ENCODE peak calls at places on chromosomes 6 and 20, in eight cellular contexts. D, S, O, B, V, F, U and E are unnamed samples.

GRCh38 chr6:17429381-17430061 is 36.1 kb downstream of the CAP2 start:
- DNase-seq in S (peak), V (no peak), B (no peak), U (no peak), D (peak), O (no peak), F (peak), E (no peak)

GRCh38 chr6:129717287-129717686 is 7.3 kb upstream of the ARHGAP18 start:
- DNase-seq in F (peak), S (peak), O (no peak), U (no peak), B (no peak), D (peak), V (peak), E (no peak)

GRCh38 chr6:16059496-16059895 is 69.4 kb upstream of the MYLIP start:
- DNase-seq in F (no peak), D (no peak), U (no peak), S (no peak), O (peak), B (no peak), V (no peak), E (no peak)

GRCh38 chr20:62900692-62901584 is 25.4 kb downstream of the DIDO1 start:
- DNase-seq in V (peak), B (peak), F (peak), U (no peak), S (no peak), O (peak), D (no peak), E (peak)

GRCh38 chr6:154139894-154140293 is 100.9 kb downstream of the OPRM1 start:
- DNase-seq in F (peak), B (no peak), V (no peak), D (no peak), O (no peak), S (peak), U (no peak), E (no peak)

GRCh38 chr6:145224450-145224849 is 510.9 kb downstream of the EPM2A start:
- DNase-seq in D (no peak), U (no peak), V (no peak), B (no peak), S (no peak), O (no peak), F (no peak), E (no peak)

GRCh38 chr20:10710995-10711775 is 37.4 kb upstream of the JAG1 start:
- DNase-seq in F (no peak), D (peak), U (no peak), O (no peak), B (no peak), V (peak), S (no peak), E (no peak)

GRCh38 chr20:56004611-56005388 is 519 bp downstream of the CBLN4 start:
- DNase-seq in B (no peak), U (peak), S (no peak), D (no peak), F (no peak), O (no peak), V (no peak), E (no peak)

GRCh38 chr6:43170452-43171283 is at the start of gene SRF:
- DNase-seq in S (peak), D (peak), B (peak), V (peak), O (peak), U (peak), F (peak), E (peak)

GRCh38 chr6:18053555-18054445 is 66.4 kb upstream of the KIF13A start:
- DNase-seq in B (peak), D (peak), S (no peak), F (no peak), U (no peak), V (peak), O (no peak), E (no peak)

GRCh38 chr6:344816-345340 is 46.7 kb upstream of the IRF4 start:
- DNase-seq in F (peak), B (no peak), S (peak), V (no peak), O (no peak), D (peak), U (no peak), E (no peak)

GRCh38 chr20:23096986-23097520 is 10.9 kb upstream of the CD93 start:
- DNase-seq in V (no peak), D (no peak), F (no peak), U (no peak), S (no peak), B (no peak), O (no peak), E (peak)

GRCh38 chr20:37733416-37733815 is 39.6 kb downstream of the CTNNBL1 start:
- DNase-seq in V (no peak), F (no peak), B (no peak), U (no peak), D (no peak), S (no peak), O (no peak), E (no peak)

GRCh38 chr20:20214757-20215275 is 153.1 kb upstream of the INSM1 start:
- DNase-seq in F (no peak), V (no peak), U (no peak), D (no peak), B (no peak), O (peak), S (no peak), E (no peak)

GRCh38 chr6:138162104-138162946 is 586 bp downstream of the ARFGEF3 start:
- DNase-seq in U (no peak), O (peak), S (no peak), B (peak), F (peak), V (peak), D (no peak), E (no peak)

GRCh38 chr6:53624491-53624890 is 41.1 kb downstream of the KLHL31 start:
- DNase-seq in D (no peak), O (no peak), S (no peak), V (no peak), F (no peak), B (no peak), U (no peak), E (no peak)

GRCh38 chr6:131858765-131859490 is 51.1 kb downstream of the ENPP1 start:
- DNase-seq in V (peak), B (no peak), D (peak), U (no peak), S (peak), F (peak), O (no peak), E (no peak)

GRCh38 chr6:69866351-69867074 is at the start of gene COL19A1:
- DNase-seq in B (no peak), F (peak), D (no peak), S (no peak), V (peak), U (peak), O (peak), E (no peak)

GRCh38 chr6:143406673-143407072 is 43.8 kb downstream of the ADAT2 start:
- DNase-seq in O (no peak), F (no peak), V (no peak), B (no peak), S (no peak), D (no peak), U (no peak), E (no peak)

GRCh38 chr20:37424062-37424851 is 78.3 kb downstream of the SRC start:
- DNase-seq in V (no peak), F (no peak), D (no peak), S (no peak), O (no peak), U (no peak), B (no peak), E (no peak)

GRCh38 chr6:161748535-161749386 is 474.9 kb upstream of the AGPAT4 start:
- DNase-seq in D (no peak), V (peak), B (no peak), F (peak), S (no peak), U (peak), O (peak), E (no peak)

GRCh38 chr20:17680128-17680835 is 1.8 kb downstream of the RRBP1 start:
- DNase-seq in U (peak), O (peak), D (peak), S (peak), F (peak), B (peak), V (peak), E (no peak)

GRCh38 chr20:14064921-14065320 is 69.6 kb downstream of the MACROD2 start:
- DNase-seq in F (no peak), B (no peak), S (no peak), U (no peak), D (no peak), V (no peak), O (no peak), E (no peak)

GRCh38 chr6:159309723-159310122 is 140.5 kb downstream of the FNDC1 start:
- DNase-seq in D (no peak), U (no peak), B (no peak), V (no peak), F (no peak), O (no peak), S (no peak), E (no peak)

GRCh38 chr6:54654376-54654775 is 192.2 kb upstream of the FAM83B start:
- DNase-seq in B (no peak), V (peak), U (no peak), O (no peak), F (no peak), S (no peak), D (no peak), E (no peak)

GRCh38 chr6:90175627-90176538 is 120.8 kb downstream of the BACH2 start:
- DNase-seq in V (no peak), F (no peak), O (no peak), U (no peak), D (no peak), S (no peak), B (no peak), E (peak)

GRCh38 chr6:49839957-49840356 is 26.4 kb downstream of the CRISP1 start:
- DNase-seq in U (no peak), F (no peak), O (no peak), S (no peak), V (no peak), D (no peak), B (no peak), E (no peak)

GRCh38 chr20:61127311-61128044 is 124.6 kb upstream of the CDH4 start:
- DNase-seq in D (peak), F (peak), S (peak), V (peak), U (no peak), B (no peak), O (no peak), E (peak)

GRCh38 chr20:6057139-6057538 is 3.3 kb upstream of the LRRN4 start:
- DNase-seq in B (no peak), U (no peak), O (no peak), D (no peak), F (no peak), V (no peak), S (no peak), E (no peak)

GRCh38 chr6:151043944-151044343 is 178.4 kb downstream of the MTHFD1L start:
- DNase-seq in B (no peak), U (no peak), D (no peak), S (no peak), F (no peak), V (no peak), O (no peak), E (no peak)

GRCh38 chr6:152401978-152402377 is 235.2 kb downstream of the SYNE1 start:
- DNase-seq in B (peak), U (no peak), V (peak), F (peak), O (no peak), S (no peak), D (peak), E (peak)

GRCh38 chr6:144728804-144729203 is 443.7 kb downstream of the UTRN start:
- DNase-seq in B (no peak), S (no peak), D (no peak), V (no peak), F (no peak), U (no peak), O (no peak), E (no peak)

GRCh38 chr6:52305385-52305784 is 20.8 kb upstream of the MCM3 start:
- DNase-seq in F (no peak), D (no peak), S (no peak), V (no peak), U (no peak), O (no peak), B (no peak), E (no peak)

GRCh38 chr6:20916081-20916480 is 381.8 kb downstream of the CDKAL1 start:
- DNase-seq in B (no peak), U (no peak), D (peak), V (no peak), O (no peak), S (peak), F (peak), E (no peak)

GRCh38 chr6:40802481-40802880 is 215.3 kb upstream of the LRFN2 start:
- DNase-seq in D (no peak), B (no peak), U (no peak), F (no peak), O (no peak), V (no peak), S (no peak), E (no peak)

GRCh38 chr6:97586344-97586743 is 303.3 kb upstream of the MMS22L start:
- DNase-seq in U (peak), S (peak), V (no peak), O (peak), D (peak), B (no peak), F (peak), E (no peak)

GRCh38 chr6:43014434-43014909 is 423 bp downstream of the KLHDC3 start:
- DNase-seq in F (peak), O (no peak), U (no peak), V (no peak), B (no peak), D (peak), S (peak), E (no peak)

GRCh38 chr6:88442731-88443130 is 276.6 kb upstream of the CNR1 start:
- DNase-seq in S (no peak), D (no peak), U (no peak), F (no peak), V (no peak), O (no peak), B (no peak), E (no peak)
- H2AFZ ChIP-seq in S (no peak), D (no peak), U (no peak), F (no peak), V (no peak), O (no peak), B (no peak), E (no peak)

GRCh38 chr6:26027491-26028211 is 59.6 kb upstream of the HFE start:
- DNase-seq in S (no peak), O (no peak), V (no peak), D (no peak), U (no peak), B (no peak), F (no peak), E (no peak)

GRCh38 chr6:26025894-26026832 is 61.1 kb upstream of the HFE start:
- DNase-seq in D (peak), O (peak), S (peak), V (peak), B (peak), F (peak), U (peak), E (no peak)

GRCh38 chr6:26025047-26025893 is 62.0 kb upstream of the HFE start:
- DNase-seq in V (peak), D (peak), U (no peak), S (peak), F (peak), O (no peak), B (peak), E (no peak)

GRCh38 chr6:26028212-26028752 is 58.9 kb upstream of the HFE start:
- DNase-seq in O (no peak), U (no peak), V (no peak), S (no peak), D (no peak), F (no peak), B (no peak), E (no peak)

GRCh38 chr6:26026833-26027490 is 60.3 kb upstream of the HFE start:
- DNase-seq in V (peak), D (peak), F (peak), S (peak), U (peak), B (peak), O (peak), E (no peak)
- H2AFZ ChIP-seq in V (peak), D (peak), F (peak), S (peak), U (peak), B (peak), O (no peak), E (peak)

GRCh38 chr6:14212020-14212419 is 94.4 kb downstream of the CD83 start:
- DNase-seq in B (peak), V (peak), S (no peak), U (no peak), F (peak), O (peak), D (no peak), E (no peak)
- H2AFZ ChIP-seq in B (peak), V (no peak), S (no peak), U (peak), F (no peak), O (peak), D (no peak), E (peak)

DNA sequence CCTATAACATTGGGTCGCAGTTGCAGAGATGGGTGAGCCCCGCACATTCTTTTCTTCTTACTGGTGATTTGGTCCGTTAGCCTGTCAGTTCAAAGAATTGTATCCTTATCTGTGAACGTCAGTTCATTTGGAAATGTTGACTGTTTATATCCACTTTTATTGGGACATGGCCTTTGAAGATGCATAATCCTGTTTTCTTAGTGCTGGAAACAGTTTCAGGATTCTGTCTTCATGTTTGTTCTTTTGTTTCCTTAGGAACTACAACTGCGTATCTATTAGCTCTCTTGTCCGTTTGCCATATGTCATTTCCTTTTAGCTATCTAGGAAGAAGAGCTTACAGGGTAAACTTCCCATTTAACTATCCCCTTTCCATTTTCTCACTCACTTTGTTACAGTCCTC is 35.0 kb upstream of the TULP1 start:
- DNase-seq in U (no peak), F (no peak), B (no peak), O (no peak), D (no peak), V (no peak), S (no peak), E (no peak)
- H2AFZ ChIP-seq in U (peak), F (peak), B (no peak), O (peak), D (no peak), V (peak), S (no peak), E (peak)